ENCODE peak calls at places on chromosomes 3 and 15, in four cellular contexts. S, G, R and B are unnamed samples.

GRCh38 chr3:124126446-124127017 is 134.6 kb upstream of the ROPN1 start:
- DNase-seq in S (no peak), G (no peak), R (no peak), B (no peak)

GRCh38 chr15:92930061-92930460 is 29.9 kb downstream of the CHD2 start:
- DNase-seq in S (no peak), G (peak; percentile 35), R (peak; percentile 86), B (no peak)

GRCh38 chr3:183161552-183162345 is 785 bp downstream of the LAMP3 start:
- DNase-seq in S (peak; percentile 89), G (no peak), R (no peak), B (no peak)

GRCh38 chr3:187798531-187799520 is 53.6 kb upstream of the BCL6 start:
- DNase-seq in S (no peak), G (no peak), R (no peak), B (no peak)

GRCh38 chr15:83654379-83655236 is 685 bp downstream of the ADAMTSL3 start:
- DNase-seq in S (peak; percentile 71), G (peak; percentile 2), R (no peak), B (no peak)

GRCh38 chr15:39320886-39321285 is 260.0 kb upstream of the THBS1 start:
- DNase-seq in S (no peak), G (no peak), R (peak; percentile 87), B (no peak)

GRCh38 chr15:74374648-74375302 is 7.3 kb upstream of the CYP11A1 start:
- DNase-seq in S (peak; percentile 91), G (no peak), R (no peak), B (no peak)

GRCh38 chr15:60963557-60963956 is 265.5 kb downstream of the RORA start:
- DNase-seq in S (no peak), G (no peak), R (no peak), B (no peak)

GRCh38 chr3:57078366-57079220 is 18.1 kb downstream of the SPATA12 start:
- DNase-seq in S (peak; percentile 73), G (peak; percentile 77), R (peak; percentile 55), B (peak; percentile 45)

GRCh38 chr3:158809642-158810041 is 7.8 kb downstream of the MFSD1 start:
- DNase-seq in S (no peak), G (peak; percentile 9), R (peak; percentile 35), B (no peak)

GRCh38 chr3:111810909-111811308 is 48.2 kb upstream of the PHLDB2 start:
- DNase-seq in S (no peak), G (peak; percentile 91), R (peak; percentile 91), B (no peak)

DNA sequence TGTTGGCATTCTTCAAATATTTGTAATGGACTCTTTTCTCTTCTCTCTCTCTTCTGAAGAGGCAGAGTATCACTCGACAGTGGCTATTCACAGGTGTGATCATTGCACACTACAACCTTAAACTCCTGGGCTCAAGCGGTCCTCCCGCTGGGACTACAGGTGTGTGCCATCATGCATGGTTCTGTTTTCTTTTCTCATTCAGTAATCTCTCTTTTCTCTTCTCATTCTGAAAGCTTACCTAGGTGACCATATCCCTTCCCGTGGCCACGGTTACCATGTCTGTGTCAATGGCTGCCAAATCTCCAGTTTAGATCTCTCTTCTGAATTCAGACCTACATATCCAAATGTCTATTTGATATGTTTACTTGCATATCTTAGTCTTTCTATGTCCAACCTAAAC is 96.3 kb downstream of the SOX2 start:
- DNase-seq in S (no peak), G (no peak), R (no peak), B (no peak)
- H2AFZ ChIP-seq in S (peak overlapping the region; percentile 16), G (no peak overlapping the region), R (no peak overlapping the region), B (no peak overlapping the region)

GRCh38 chr3:25447925-25448324 is 19.9 kb downstream of the RARB start:
- DNase-seq in S (no peak), G (no peak), R (no peak), B (no peak)
- H2AFZ ChIP-seq in S (no peak overlapping the region), G (no peak overlapping the region), R (no peak overlapping the region), B (no peak overlapping the region)

DNA sequence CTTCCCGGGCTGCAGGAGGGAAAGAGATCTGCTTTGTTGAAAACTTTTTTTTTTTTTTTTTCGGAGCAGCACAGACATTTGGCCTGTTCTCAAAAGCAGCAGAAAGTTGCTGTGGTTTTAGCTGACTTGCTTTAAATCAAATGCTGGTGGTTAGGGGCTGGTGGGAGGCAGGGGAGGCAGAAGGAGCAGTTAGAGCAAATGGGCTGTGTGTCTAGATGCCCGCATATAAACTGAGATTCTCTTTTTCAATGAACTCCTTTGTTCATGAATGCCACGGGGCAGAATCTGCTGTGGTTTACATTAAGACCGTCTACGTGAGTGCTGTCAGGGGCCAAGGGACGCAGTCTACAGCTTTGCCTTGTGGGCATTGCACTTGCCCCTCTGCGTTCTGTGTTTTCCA is 95.9 kb downstream of the FLNB start:
- DNase-seq in S (no peak), G (no peak), R (no peak), B (no peak)
- H2AFZ ChIP-seq in S (no peak overlapping the region), G (no peak overlapping the region), R (no peak overlapping the region), B (no peak overlapping the region)

GRCh38 chr3:185399629-185400339 is 36.8 kb downstream of the MAP3K13 start:
- DNase-seq in S (peak; percentile 19), G (no peak), R (no peak), B (no peak)
- H2AFZ ChIP-seq in S (no peak overlapping the region), G (no peak overlapping the region), R (no peak overlapping the region), B (no peak overlapping the region)

GRCh38 chr15:40908095-40908494 is 13.8 kb downstream of the VPS18 start:
- DNase-seq in S (no peak), G (no peak), R (no peak), B (no peak)

GRCh38 chr15:40909662-40910625 is 15.7 kb downstream of the VPS18 start:
- DNase-seq in S (no peak), G (peak; percentile 54), R (no peak), B (no peak)

GRCh38 chr15:40906101-40906946 is 12.1 kb downstream of the VPS18 start:
- DNase-seq in S (peak; percentile 91), G (peak; percentile 97), R (peak; percentile 94), B (peak; percentile 98)

GRCh38 chr15:40904552-40905201 is 10.4 kb downstream of the VPS18 start:
- DNase-seq in S (no peak), G (no peak), R (no peak), B (no peak)

GRCh38 chr15:40906947-40907802 is 12.9 kb downstream of the VPS18 start:
- DNase-seq in S (no peak), G (peak; percentile 44), R (peak; percentile 51), B (peak; percentile 89)
- H2AFZ ChIP-seq in S (peak overlapping the region; percentile 72), G (peak overlapping the region; percentile 49), R (no peak overlapping the region), B (peak overlapping the region; percentile 8)

DNA sequence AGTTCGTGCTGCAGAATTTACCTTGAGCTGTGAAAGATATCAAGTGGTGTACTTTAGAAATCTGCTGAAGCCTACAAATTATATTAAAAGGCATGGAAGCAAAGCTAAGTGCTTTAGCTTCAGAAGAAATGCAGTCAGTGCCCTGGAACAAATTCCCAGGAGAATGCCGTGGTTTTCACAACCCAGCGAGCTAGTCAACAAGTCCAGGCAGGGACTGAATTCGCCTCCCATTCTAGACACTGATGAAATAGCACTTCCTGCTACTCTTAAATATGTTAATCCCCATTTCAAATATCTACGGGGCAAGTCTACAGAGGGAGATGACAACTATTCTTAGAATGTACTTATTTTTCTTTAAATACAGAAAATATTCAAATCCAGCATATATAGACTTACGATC is 326.4 kb upstream of the IGF1R start:
- DNase-seq in S (no peak), G (no peak), R (no peak), B (no peak)
- H2AFZ ChIP-seq in S (no peak overlapping the region), G (no peak overlapping the region), R (no peak overlapping the region), B (no peak overlapping the region)

GRCh38 chr3:196499807-196500524 is 3.6 kb downstream of the RNF168 start:
- DNase-seq in S (peak; percentile 12), G (peak; percentile 17), R (peak; percentile 35), B (no peak)

GRCh38 chr3:196502775-196503181 is 790 bp downstream of the RNF168 start:
- DNase-seq in S (peak; percentile 11), G (peak; percentile 98), R (peak; percentile 91), B (peak; percentile 92)

GRCh38 chr3:196504556-196504955 is 988 bp upstream of the RNF168 start:
- DNase-seq in S (no peak), G (no peak), R (no peak), B (no peak)

GRCh38 chr3:196499061-196499460 is 4.5 kb downstream of the RNF168 start:
- DNase-seq in S (no peak), G (peak; percentile 88), R (peak; percentile 81), B (no peak)

GRCh38 chr3:196501316-196502064 is 2.1 kb downstream of the RNF168 start:
- DNase-seq in S (peak; percentile 41), G (peak; percentile 61), R (peak; percentile 40), B (no peak)
- H2AFZ ChIP-seq in S (no peak overlapping the region), G (peak overlapping the region; percentile 56), R (no peak overlapping the region), B (no peak overlapping the region)

GRCh38 chr3:123026551-123027291 is 842 bp downstream of the SEMA5B start:
- DNase-seq in S (peak; percentile 87), G (peak; percentile 44), R (no peak), B (no peak)
- H2AFZ ChIP-seq in S (peak overlapping the region; percentile 53), G (peak overlapping the region; percentile 82), R (no peak overlapping the region), B (peak overlapping the region; percentile 64)

GRCh38 chr3:106169351-106169750 is 300.5 kb upstream of the CBLB start:
- DNase-seq in S (no peak), G (no peak), R (no peak), B (no peak)

GRCh38 chr3:106168941-106169340 is 300.1 kb upstream of the CBLB start:
- DNase-seq in S (no peak), G (no peak), R (no peak), B (no peak)

GRCh38 chr3:106172780-106173179 is 304.0 kb upstream of the CBLB start:
- DNase-seq in S (no peak), G (no peak), R (peak; percentile 40), B (no peak)

DNA sequence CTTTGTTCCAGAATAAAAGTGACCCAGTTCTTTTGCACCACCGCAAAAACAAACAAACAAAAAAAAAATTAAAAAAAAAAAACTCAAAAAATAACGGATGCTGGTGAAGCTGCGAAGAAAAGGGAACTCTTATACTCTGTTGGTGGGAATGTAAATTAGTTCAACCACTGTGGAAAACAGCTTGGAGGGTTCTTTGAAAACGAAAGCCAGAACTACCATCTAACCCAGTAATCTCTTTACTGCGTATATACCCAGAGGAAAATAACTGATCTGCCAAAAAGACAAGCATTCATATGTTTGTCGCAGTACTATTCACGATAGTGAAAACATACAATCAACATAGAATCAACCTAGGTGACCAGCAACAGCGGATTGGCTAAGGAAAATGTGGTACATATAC is 298.9 kb upstream of the CBLB start:
- DNase-seq in S (no peak), G (no peak), R (no peak), B (no peak)
- H2AFZ ChIP-seq in S (no peak overlapping the region), G (no peak overlapping the region), R (no peak overlapping the region), B (no peak overlapping the region)

DNA sequence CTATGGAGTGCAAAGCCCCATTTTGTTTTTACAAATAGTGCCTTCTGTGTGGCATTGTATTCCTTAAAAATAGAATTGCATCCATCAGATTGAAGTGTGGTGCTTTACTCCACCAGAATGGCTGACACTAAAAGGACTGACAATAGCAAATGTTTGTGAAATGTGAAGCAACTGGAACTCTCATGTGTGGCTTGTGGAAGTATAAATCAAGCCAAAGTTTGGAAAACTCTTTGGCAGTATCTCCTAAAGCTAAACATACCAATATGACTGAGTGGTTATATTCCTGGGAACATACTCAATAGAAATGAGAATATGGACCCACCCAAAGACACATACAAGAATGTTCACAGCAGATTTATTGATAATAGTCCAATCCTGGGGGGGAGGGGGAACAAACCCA is 87.1 kb downstream of the RARB start:
- DNase-seq in S (no peak), G (no peak), R (peak; percentile 40), B (no peak)
- H2AFZ ChIP-seq in S (peak overlapping the region; percentile 28), G (no peak overlapping the region), R (no peak overlapping the region), B (no peak overlapping the region)